ENCODE peak calls at places on chromosome 9, in eight cellular contexts. One of them, this sample, is unnamed.

GRCh38 chr9:112751059-112751795 is 667 bp downstream of the SNX30 start:
- DNase-seq in brain microvascular endothelial cell: peak
- DNase-seq in immature natural killer cell: peak
- DNase-seq in HCEC 1CT: peak
- DNase-seq in HTR-8/SVneo: peak
- DNase-seq in pancreas: peak
- DNase-seq in iris pigment epithelial cell: peak
- DNase-seq in uterus: peak
- DNase-seq in this sample: peak

GRCh38 chr9:17116400-17116837 is 18.4 kb upstream of the CNTLN start:
- DNase-seq in immature natural killer cell: no peak
- DNase-seq in pancreas: no peak
- DNase-seq in HTR-8/SVneo: peak
- DNase-seq in uterus: no peak
- DNase-seq in HCEC 1CT: peak
- DNase-seq in iris pigment epithelial cell: peak
- DNase-seq in brain microvascular endothelial cell: no peak
- DNase-seq in this sample: no peak

GRCh38 chr9:131666779-131667178 is 73.1 kb downstream of the RAPGEF1 start:
- DNase-seq in brain microvascular endothelial cell: no peak
- DNase-seq in iris pigment epithelial cell: no peak
- DNase-seq in HTR-8/SVneo: no peak
- DNase-seq in HCEC 1CT: no peak
- DNase-seq in immature natural killer cell: peak
- DNase-seq in uterus: no peak
- DNase-seq in pancreas: no peak
- DNase-seq in this sample: no peak

GRCh38 chr9:129946596-129946995 is 96.4 kb downstream of the FNBP1 start:
- DNase-seq in uterus: no peak
- DNase-seq in immature natural killer cell: no peak
- DNase-seq in HTR-8/SVneo: no peak
- DNase-seq in pancreas: no peak
- DNase-seq in brain microvascular endothelial cell: no peak
- DNase-seq in HCEC 1CT: no peak
- DNase-seq in iris pigment epithelial cell: no peak
- DNase-seq in this sample: no peak

GRCh38 chr9:72351538-72352453 is 13.2 kb downstream of the ZFAND5 start:
- DNase-seq in iris pigment epithelial cell: peak
- DNase-seq in HTR-8/SVneo: no peak
- DNase-seq in brain microvascular endothelial cell: peak
- DNase-seq in immature natural killer cell: no peak
- DNase-seq in HCEC 1CT: peak
- DNase-seq in pancreas: no peak
- DNase-seq in uterus: no peak
- DNase-seq in this sample: no peak

GRCh38 chr9:2122299-2122698 is 107.2 kb downstream of the SMARCA2 start:
- DNase-seq in HCEC 1CT: no peak
- DNase-seq in iris pigment epithelial cell: no peak
- DNase-seq in brain microvascular endothelial cell: no peak
- DNase-seq in pancreas: no peak
- DNase-seq in HTR-8/SVneo: no peak
- DNase-seq in immature natural killer cell: no peak
- DNase-seq in uterus: no peak
- DNase-seq in this sample: no peak

GRCh38 chr9:15834541-15834940 is 281.7 kb downstream of the CCDC171 start:
- DNase-seq in HCEC 1CT: no peak
- DNase-seq in uterus: no peak
- DNase-seq in immature natural killer cell: no peak
- DNase-seq in HTR-8/SVneo: no peak
- DNase-seq in brain microvascular endothelial cell: peak
- DNase-seq in iris pigment epithelial cell: peak
- DNase-seq in pancreas: no peak
- DNase-seq in this sample: no peak

GRCh38 chr9:22452415-22453010 is 5.9 kb downstream of the DMRTA1 start:
- DNase-seq in immature natural killer cell: no peak
- DNase-seq in HTR-8/SVneo: peak
- DNase-seq in uterus: peak
- DNase-seq in brain microvascular endothelial cell: peak
- DNase-seq in pancreas: peak
- DNase-seq in iris pigment epithelial cell: peak
- DNase-seq in HCEC 1CT: peak
- DNase-seq in this sample: peak

GRCh38 chr9:76200730-76201129 is 193.5 kb downstream of the RFK start:
- DNase-seq in uterus: no peak
- DNase-seq in iris pigment epithelial cell: no peak
- DNase-seq in HCEC 1CT: no peak
- DNase-seq in immature natural killer cell: no peak
- DNase-seq in brain microvascular endothelial cell: no peak
- DNase-seq in HTR-8/SVneo: no peak
- DNase-seq in pancreas: no peak
- DNase-seq in this sample: no peak

GRCh38 chr9:89534464-89534863 is 36.6 kb upstream of the SEMA4D start:
- DNase-seq in HTR-8/SVneo: no peak
- DNase-seq in iris pigment epithelial cell: no peak
- DNase-seq in pancreas: no peak
- DNase-seq in immature natural killer cell: no peak
- DNase-seq in brain microvascular endothelial cell: no peak
- DNase-seq in uterus: no peak
- DNase-seq in HCEC 1CT: no peak
- DNase-seq in this sample: no peak

GRCh38 chr9:121133104-121133816 is 58.5 kb downstream of the CNTRL start:
- DNase-seq in iris pigment epithelial cell: no peak
- DNase-seq in uterus: no peak
- DNase-seq in immature natural killer cell: peak
- DNase-seq in brain microvascular endothelial cell: no peak
- DNase-seq in HCEC 1CT: no peak
- DNase-seq in HTR-8/SVneo: no peak
- DNase-seq in pancreas: peak
- DNase-seq in this sample: peak

GRCh38 chr9:136019681-136020060 is 58.5 kb upstream of the UBAC1 start:
- DNase-seq in brain microvascular endothelial cell: no peak
- DNase-seq in HTR-8/SVneo: no peak
- DNase-seq in uterus: no peak
- DNase-seq in HCEC 1CT: no peak
- DNase-seq in pancreas: no peak
- DNase-seq in immature natural killer cell: no peak
- DNase-seq in iris pigment epithelial cell: no peak
- DNase-seq in this sample: peak

GRCh38 chr9:706606-707451 is 134.7 kb upstream of the DMRT1 start:
- DNase-seq in pancreas: peak
- DNase-seq in HCEC 1CT: peak
- DNase-seq in iris pigment epithelial cell: peak
- DNase-seq in HTR-8/SVneo: no peak
- DNase-seq in brain microvascular endothelial cell: peak
- DNase-seq in uterus: peak
- DNase-seq in immature natural killer cell: peak
- DNase-seq in this sample: peak

GRCh38 chr9:69178583-69179011 is 4.5 kb downstream of the TJP2 start:
- DNase-seq in pancreas: no peak
- DNase-seq in HTR-8/SVneo: no peak
- DNase-seq in brain microvascular endothelial cell: peak
- DNase-seq in HCEC 1CT: no peak
- DNase-seq in uterus: no peak
- DNase-seq in immature natural killer cell: no peak
- DNase-seq in iris pigment epithelial cell: peak
- DNase-seq in this sample: no peak

GRCh38 chr9:77848897-77849296 is 182.7 kb downstream of the GNAQ start:
- DNase-seq in HTR-8/SVneo: peak
- DNase-seq in iris pigment epithelial cell: peak
- DNase-seq in brain microvascular endothelial cell: peak
- DNase-seq in uterus: peak
- DNase-seq in immature natural killer cell: no peak
- DNase-seq in HCEC 1CT: peak
- DNase-seq in pancreas: peak
- DNase-seq in this sample: no peak

GRCh38 chr9:26165426-26165825 is 487.2 kb upstream of the TUSC1 start:
- DNase-seq in HTR-8/SVneo: no peak
- DNase-seq in immature natural killer cell: no peak
- DNase-seq in pancreas: no peak
- DNase-seq in uterus: no peak
- DNase-seq in iris pigment epithelial cell: no peak
- DNase-seq in HCEC 1CT: no peak
- DNase-seq in brain microvascular endothelial cell: no peak
- DNase-seq in this sample: no peak

GRCh38 chr9:126470251-126470993 is 143.3 kb upstream of the LMX1B start:
- DNase-seq in immature natural killer cell: no peak
- DNase-seq in pancreas: no peak
- DNase-seq in uterus: no peak
- DNase-seq in HCEC 1CT: no peak
- DNase-seq in brain microvascular endothelial cell: no peak
- DNase-seq in HTR-8/SVneo: no peak
- DNase-seq in iris pigment epithelial cell: peak
- DNase-seq in this sample: no peak

GRCh38 chr9:72597181-72597517 is 75.7 kb downstream of the TMC1 start:
- DNase-seq in brain microvascular endothelial cell: no peak
- DNase-seq in iris pigment epithelial cell: no peak
- DNase-seq in immature natural killer cell: no peak
- DNase-seq in HTR-8/SVneo: no peak
- DNase-seq in HCEC 1CT: no peak
- DNase-seq in uterus: no peak
- DNase-seq in pancreas: no peak
- DNase-seq in this sample: no peak

GRCh38 chr9:5665059-5665458 is 36.2 kb downstream of the RIC1 start:
- DNase-seq in immature natural killer cell: no peak
- DNase-seq in HTR-8/SVneo: no peak
- DNase-seq in HCEC 1CT: no peak
- DNase-seq in pancreas: no peak
- DNase-seq in brain microvascular endothelial cell: no peak
- DNase-seq in iris pigment epithelial cell: no peak
- DNase-seq in uterus: no peak
- DNase-seq in this sample: no peak

GRCh38 chr9:31304576-31304975 is 1079.9 kb upstream of the ACO1 start:
- DNase-seq in HCEC 1CT: no peak
- DNase-seq in immature natural killer cell: no peak
- DNase-seq in iris pigment epithelial cell: peak
- DNase-seq in HTR-8/SVneo: peak
- DNase-seq in brain microvascular endothelial cell: peak
- DNase-seq in pancreas: no peak
- DNase-seq in uterus: no peak
- DNase-seq in this sample: no peak

GRCh38 chr9:17236147-17236546 is 101.3 kb downstream of the CNTLN start:
- DNase-seq in HCEC 1CT: no peak
- DNase-seq in iris pigment epithelial cell: no peak
- DNase-seq in pancreas: no peak
- DNase-seq in HTR-8/SVneo: no peak
- DNase-seq in uterus: no peak
- DNase-seq in immature natural killer cell: no peak
- DNase-seq in brain microvascular endothelial cell: no peak
- DNase-seq in this sample: no peak

GRCh38 chr9:124006448-124007156 is 5.0 kb upstream of the LHX2 start:
- DNase-seq in HCEC 1CT: no peak
- DNase-seq in iris pigment epithelial cell: no peak
- DNase-seq in immature natural killer cell: no peak
- DNase-seq in pancreas: no peak
- DNase-seq in uterus: no peak
- DNase-seq in brain microvascular endothelial cell: no peak
- DNase-seq in HTR-8/SVneo: no peak
- DNase-seq in this sample: no peak

GRCh38 chr9:82621446-82621845 is 441.5 kb downstream of the RASEF start:
- DNase-seq in uterus: no peak
- DNase-seq in pancreas: no peak
- DNase-seq in HTR-8/SVneo: no peak
- DNase-seq in iris pigment epithelial cell: no peak
- DNase-seq in brain microvascular endothelial cell: peak
- DNase-seq in immature natural killer cell: no peak
- DNase-seq in HCEC 1CT: no peak
- DNase-seq in this sample: no peak

GRCh38 chr9:98795295-98795955 is 930 bp downstream of the ANKS6 start:
- DNase-seq in pancreas: no peak
- DNase-seq in uterus: no peak
- DNase-seq in iris pigment epithelial cell: no peak
- DNase-seq in HTR-8/SVneo: no peak
- DNase-seq in HCEC 1CT: no peak
- DNase-seq in immature natural killer cell: no peak
- DNase-seq in brain microvascular endothelial cell: no peak
- DNase-seq in this sample: no peak

GRCh38 chr9:3662671-3663070 is 136.9 kb upstream of the RFX3 start:
- DNase-seq in HTR-8/SVneo: no peak
- DNase-seq in pancreas: no peak
- DNase-seq in immature natural killer cell: no peak
- DNase-seq in HCEC 1CT: no peak
- DNase-seq in brain microvascular endothelial cell: peak
- DNase-seq in uterus: no peak
- DNase-seq in iris pigment epithelial cell: peak
- DNase-seq in this sample: no peak

GRCh38 chr9:116506685-116507084 is 180.4 kb upstream of the TRIM32 start:
- DNase-seq in uterus: no peak
- DNase-seq in pancreas: no peak
- DNase-seq in immature natural killer cell: no peak
- DNase-seq in HCEC 1CT: no peak
- DNase-seq in iris pigment epithelial cell: no peak
- DNase-seq in HTR-8/SVneo: no peak
- DNase-seq in brain microvascular endothelial cell: no peak
- DNase-seq in this sample: no peak

GRCh38 chr9:101408374-101409078 is 9.9 kb downstream of the ZNF189 start:
- DNase-seq in uterus: no peak
- DNase-seq in iris pigment epithelial cell: no peak
- DNase-seq in HTR-8/SVneo: no peak
- DNase-seq in immature natural killer cell: no peak
- DNase-seq in pancreas: no peak
- DNase-seq in brain microvascular endothelial cell: no peak
- DNase-seq in HCEC 1CT: no peak
- DNase-seq in this sample: no peak

This sample was measured in left colon.